ENCODE peak calls at places on chromosome 3, in nine cellular contexts. B, N, I, O, T, W, F, U and S are unnamed samples.

GRCh38 chr3:32460031-32460749 is 42.5 kb downstream of the CMTM6 start:
- DNase-seq in B (no peak), W (no peak), I (peak), U (no peak), N (no peak), O (no peak), F (peak), T (no peak), S (peak)

GRCh38 chr3:10867384-10867783 is 51.4 kb downstream of the SLC6A11 start:
- DNase-seq in B (no peak), U (no peak), F (no peak), T (no peak), I (peak), N (peak), W (no peak), O (no peak), S (peak)

GRCh38 chr3:120177151-120177550 is 82.9 kb upstream of the GSK3B start:
- DNase-seq in I (peak), U (peak), T (no peak), O (no peak), F (peak), N (no peak), W (peak), B (peak), S (no peak)

GRCh38 chr3:125381314-125381713 is 6.2 kb upstream of the ZNF148 start:
- DNase-seq in I (no peak), U (no peak), F (no peak), O (no peak), N (no peak), W (no peak), B (no peak), T (no peak), S (peak)

GRCh38 chr3:126515066-126515706 is 2.4 kb downstream of the UROC1 start:
- DNase-seq in W (no peak), T (no peak), F (no peak), N (no peak), B (no peak), O (no peak), U (no peak), I (no peak), S (no peak)

GRCh38 chr3:17070560-17070959 is 185.8 kb downstream of the PLCL2 start:
- DNase-seq in F (no peak), W (no peak), I (peak), T (no peak), O (no peak), U (no peak), N (peak), B (peak), S (no peak)

GRCh38 chr3:196524527-196524926 is 9.4 kb upstream of the SMCO1 start:
- DNase-seq in I (no peak), F (peak), T (no peak), U (no peak), N (peak), O (no peak), W (no peak), B (no peak), S (peak)

GRCh38 chr3:171393032-171393744 is 67.0 kb downstream of the TNIK start:
- DNase-seq in W (peak), I (peak), O (no peak), F (peak), T (no peak), B (no peak), N (no peak), U (no peak), S (no peak)

GRCh38 chr3:126128504-126129407 is 44.8 kb upstream of the SLC41A3 start:
- DNase-seq in N (no peak), B (no peak), W (no peak), I (no peak), U (peak), O (no peak), T (no peak), F (no peak), S (no peak)

GRCh38 chr3:45499529-45499928 is 95.0 kb upstream of the LIMD1 start:
- DNase-seq in T (no peak), N (peak), O (peak), B (peak), U (peak), I (no peak), F (peak), W (peak), S (peak)

GRCh38 chr3:51198476-51198875 is 186.6 kb upstream of the MANF start:
- DNase-seq in B (no peak), F (no peak), T (no peak), I (no peak), N (no peak), W (no peak), U (no peak), O (no peak), S (no peak)

GRCh38 chr3:133706033-133706432 is 40.2 kb upstream of the TF start:
- DNase-seq in N (no peak), U (no peak), T (no peak), F (no peak), B (no peak), I (no peak), W (no peak), O (no peak), S (no peak)

GRCh38 chr3:105532251-105532650 is 165.5 kb downstream of the ALCAM start:
- DNase-seq in U (no peak), T (no peak), O (no peak), I (no peak), B (no peak), W (no peak), F (no peak), N (no peak), S (no peak)

GRCh38 chr3:49119036-49119435 is 1.6 kb downstream of the USP19 start:
- DNase-seq in W (no peak), F (no peak), I (no peak), O (no peak), B (no peak), N (no peak), U (no peak), T (no peak), S (no peak)

GRCh38 chr3:114623420-114624046 is 329.7 kb downstream of the TIGIT start:
- DNase-seq in T (no peak), B (no peak), N (no peak), W (peak), F (peak), I (no peak), O (no peak), U (no peak), S (no peak)

GRCh38 chr3:123652346-123652984 is 67.6 kb upstream of the HACD2 start:
- DNase-seq in F (peak), B (peak), O (peak), U (peak), N (peak), I (peak), T (no peak), W (peak), S (peak)

GRCh38 chr3:188439080-188439479 is 285.1 kb downstream of the LPP start:
- DNase-seq in U (no peak), O (no peak), N (no peak), B (no peak), W (no peak), I (no peak), T (no peak), F (peak), S (peak)

GRCh38 chr3:98821072-98821471 is 57.9 kb downstream of the ST3GAL6 start:
- DNase-seq in U (peak), B (no peak), O (no peak), F (no peak), T (no peak), W (no peak), I (no peak), N (no peak), S (no peak)

GRCh38 chr3:98814799-98815450 is 51.8 kb downstream of the ST3GAL6 start:
- DNase-seq in N (no peak), O (no peak), T (no peak), U (no peak), F (peak), I (no peak), W (no peak), B (peak), S (no peak)

GRCh38 chr3:98812851-98813374 is 49.8 kb downstream of the ST3GAL6 start:
- DNase-seq in I (no peak), N (peak), U (peak), B (peak), T (no peak), F (peak), O (no peak), W (peak), S (peak)

GRCh38 chr3:98817546-98817945 is 54.4 kb downstream of the ST3GAL6 start:
- DNase-seq in W (peak), I (no peak), T (no peak), B (peak), N (peak), F (peak), O (no peak), U (peak), S (peak)
- TF ChIP-seq MAX in W (no peak), I (no peak), T (no peak), B (no peak), N (no peak), F (no peak), O (no peak), U (no peak), S (no peak)

GRCh38 chr3:151550025-151550618 is 89.3 kb upstream of the IGSF10 start:
- DNase-seq in F (no peak), T (no peak), W (no peak), U (no peak), I (no peak), N (no peak), O (no peak), B (no peak), S (no peak)

GRCh38 chr3:151548206-151548605 is 87.3 kb upstream of the IGSF10 start:
- DNase-seq in T (no peak), F (no peak), W (no peak), B (no peak), U (no peak), O (no peak), I (no peak), N (peak), S (no peak)

GRCh38 chr3:151553873-151554272 is 93.0 kb upstream of the IGSF10 start:
- DNase-seq in I (no peak), U (no peak), O (no peak), T (no peak), F (no peak), W (no peak), N (no peak), B (no peak), S (peak)

GRCh38 chr3:151552589-151552988 is 91.7 kb upstream of the IGSF10 start:
- DNase-seq in U (no peak), I (no peak), B (no peak), O (no peak), T (no peak), N (no peak), W (no peak), F (no peak), S (peak)

DNA sequence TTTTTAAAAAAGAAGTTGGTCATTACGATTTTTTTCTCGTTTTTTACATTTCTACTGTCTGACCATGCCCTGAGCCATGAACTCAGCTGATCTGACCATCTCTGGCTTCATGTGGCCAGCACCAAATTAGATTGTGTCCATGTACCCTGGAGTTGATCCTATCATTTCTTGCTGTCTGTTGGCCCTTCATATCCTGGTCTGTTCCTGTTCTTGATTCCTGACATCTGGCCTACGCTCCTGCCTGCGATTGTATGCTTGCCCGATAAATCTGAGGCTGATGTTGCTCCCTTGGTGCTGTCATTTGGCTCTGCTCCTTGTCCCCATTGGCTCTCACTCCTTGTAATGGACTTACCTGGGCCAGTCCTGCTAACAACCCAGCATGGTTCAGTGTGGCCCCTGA is 89.8 kb upstream of the IGSF10 start:
- DNase-seq in N (no peak), T (no peak), B (no peak), U (peak), I (no peak), O (no peak), F (no peak), W (no peak), S (no peak)
- TF ChIP-seq CTCF in N (no peak), T (no peak), B (no peak), U (no peak), I (no peak), O (no peak), F (no peak), W (no peak), S (no peak)

GRCh38 chr3:107791450-107791849 is 268.7 kb downstream of the BBX start:
- DNase-seq in U (no peak), N (no peak), I (no peak), W (no peak), O (no peak), T (no peak), F (no peak), B (no peak), S (no peak)

GRCh38 chr3:107797586-107797985 is 274.8 kb downstream of the BBX start:
- DNase-seq in U (no peak), W (no peak), B (no peak), O (no peak), I (no peak), F (no peak), T (no peak), N (no peak), S (no peak)

GRCh38 chr3:107796786-107797185 is 274.0 kb downstream of the BBX start:
- DNase-seq in U (no peak), I (no peak), F (peak), W (peak), T (no peak), O (no peak), N (peak), B (no peak), S (peak)

GRCh38 chr3:107795514-107796094 is 272.8 kb downstream of the BBX start:
- DNase-seq in N (no peak), O (no peak), B (no peak), F (no peak), I (no peak), T (no peak), W (no peak), U (no peak), S (no peak)

DNA sequence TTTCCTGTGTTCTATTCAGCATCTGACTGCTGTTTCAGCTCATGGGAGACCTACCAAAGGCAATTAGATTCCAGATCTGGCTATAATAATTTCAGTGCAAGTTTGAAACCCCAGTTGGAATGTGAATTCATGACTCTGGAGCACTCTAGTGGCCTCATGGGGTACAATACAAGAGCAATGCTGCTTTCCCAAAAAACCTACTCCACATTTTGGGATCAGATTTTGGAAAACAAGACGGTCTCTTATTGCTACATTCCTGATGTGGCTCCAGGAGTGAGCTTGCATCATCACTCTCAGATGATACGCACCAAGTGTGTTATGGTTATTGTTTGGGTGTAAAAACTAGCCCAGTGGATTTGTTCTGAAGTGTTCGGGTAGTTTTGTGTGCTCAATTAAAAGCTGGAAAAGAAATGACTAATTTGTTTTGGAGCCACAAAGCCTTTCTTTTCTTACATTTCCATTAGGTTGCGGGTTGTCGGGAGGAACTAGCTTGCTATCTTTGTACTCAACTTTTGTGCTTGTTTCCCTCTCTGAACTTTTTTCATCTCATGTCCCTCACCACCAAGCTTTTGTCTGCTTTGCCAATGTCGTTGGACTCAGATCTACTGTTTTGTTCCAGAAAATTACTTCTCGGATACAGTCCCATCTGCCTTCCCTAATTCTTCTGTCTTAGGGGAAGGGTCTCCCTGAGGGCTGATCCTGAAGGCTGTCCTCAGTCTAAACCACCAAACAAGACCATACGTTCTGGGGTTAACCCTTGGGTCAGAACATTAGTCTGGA is 272.1 kb downstream of the BBX start:
- DNase-seq in T (no peak), O (no peak), N (no peak), W (no peak), B (no peak), I (no peak), U (peak), F (no peak), S (no peak)
- TF ChIP-seq MAX in T (no peak), O (no peak), N (no peak), W (no peak), B (no peak), I (no peak), U (no peak), F (no peak), S (no peak)

GRCh38 chr3:127959873-127960272 is 44.8 kb downstream of the KBTBD12 start:
- DNase-seq in W (peak), O (no peak), B (peak), I (peak), T (no peak), F (peak), N (peak), U (peak), S (peak)
- TF ChIP-seq CTCF in W (peak), O (peak), B (peak), I (no peak), T (peak), F (peak), N (peak), U (peak), S (peak)

DNA sequence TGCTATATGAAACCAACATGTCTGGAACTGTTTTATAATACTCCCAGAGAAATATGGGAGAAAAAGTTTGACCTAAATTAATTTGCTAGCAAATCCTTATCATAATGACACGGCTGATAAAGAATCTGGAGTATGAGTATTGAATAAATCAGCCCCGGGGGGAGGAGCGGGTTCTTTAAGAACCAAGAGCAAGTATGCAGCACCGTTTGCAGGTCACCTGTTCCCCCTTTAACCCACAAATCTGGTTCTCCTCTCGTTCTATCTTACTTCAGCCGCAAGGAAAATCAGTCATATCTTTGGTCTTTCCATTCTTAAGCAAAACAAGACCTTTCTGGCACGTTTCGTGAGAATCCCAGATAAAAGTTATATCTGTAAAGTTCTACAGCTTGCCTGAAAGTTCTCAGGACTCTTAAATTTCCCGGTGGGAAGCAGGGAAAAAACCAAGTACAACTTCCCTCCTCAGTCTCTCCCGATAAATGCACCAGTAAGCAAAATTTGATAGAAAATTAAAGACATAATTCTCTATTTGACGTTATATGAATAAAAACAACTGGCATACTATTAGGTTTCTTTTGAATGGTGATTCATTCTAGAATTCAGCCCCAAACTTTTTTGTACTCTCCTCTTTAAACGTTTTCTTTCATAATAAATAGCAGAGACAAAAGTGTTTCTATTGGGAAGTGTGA is 348.6 kb downstream of the ZBBX start:
- DNase-seq in I (no peak), U (no peak), T (no peak), B (no peak), W (no peak), O (no peak), F (no peak), N (no peak), S (no peak)
- TF ChIP-seq MAX in I (no peak), U (no peak), T (no peak), B (no peak), W (no peak), O (no peak), F (no peak), N (no peak), S (no peak)

GRCh38 chr3:62332771-62333381 is 40.5 kb downstream of the FEZF2 start:
- DNase-seq in B (no peak), O (peak), U (peak), F (peak), T (no peak), W (no peak), N (peak), I (no peak), S (peak)
- TF ChIP-seq CTCF in B (peak), O (peak), U (peak), F (peak), T (peak), W (peak), N (peak), I (no peak), S (peak)

GRCh38 chr3:42216820-42217416 is 49.1 kb downstream of the CCK start:
- DNase-seq in F (no peak), N (no peak), U (no peak), O (no peak), W (no peak), B (no peak), T (no peak), I (no peak), S (no peak)
- TF ChIP-seq MAX in F (no peak), N (no peak), U (no peak), O (no peak), W (no peak), B (no peak), T (no peak), I (no peak), S (no peak)

GRCh38 chr3:76369170-76369569 is 583.8 kb upstream of the ZNF717 start:
- DNase-seq in B (no peak), T (no peak), I (no peak), W (no peak), U (no peak), O (no peak), F (no peak), N (no peak), S (peak)
- TF ChIP-seq CTCF in B (no peak), T (peak), I (no peak), W (peak), U (peak), O (no peak), F (no peak), N (no peak), S (peak)

GRCh38 chr3:129975332-129976090 is 991 bp downstream of the TRH start:
- DNase-seq in W (no peak), T (no peak), B (no peak), N (no peak), O (no peak), F (no peak), I (peak), U (peak), S (peak)
- TF ChIP-seq MAX in W (no peak), T (no peak), B (no peak), N (no peak), O (no peak), F (no peak), I (no peak), U (no peak), S (no peak)

DNA sequence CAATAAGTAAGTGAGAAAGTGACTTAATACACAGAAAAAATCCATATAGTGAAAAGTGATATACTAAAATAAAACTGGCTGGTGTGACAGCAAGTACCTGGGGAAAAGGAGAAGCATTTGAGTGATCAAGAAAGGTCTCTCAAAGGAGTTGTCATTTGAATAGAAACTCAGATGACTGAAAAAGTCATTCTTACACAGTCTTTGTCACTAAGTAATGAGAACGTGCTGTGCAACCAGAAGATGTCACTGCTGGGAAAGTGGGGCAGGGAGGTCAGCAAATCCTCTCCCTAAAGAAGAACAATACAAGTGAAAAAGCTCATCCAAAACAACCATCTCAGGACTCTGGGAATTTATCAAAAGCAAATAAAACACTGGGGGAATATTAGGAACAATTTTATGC is 317.5 kb upstream of the TRIM42 start:
- DNase-seq in N (no peak), U (no peak), W (no peak), I (no peak), B (no peak), F (no peak), O (no peak), T (no peak), S (no peak)
- TF ChIP-seq CTCF in N (no peak), U (no peak), W (peak), I (no peak), B (no peak), F (no peak), O (no peak), T (no peak), S (no peak)